ENCODE peak calls at places on chromosomes 13 and 19, in six cellular contexts. One of them, this sample, is unnamed.

GRCh38 chr13:98397221-98397620 is 179.7 kb downstream of the STK24 start:
- DNase-seq in COR-L47: no peak
- DNase-seq in astrocyte of the spinal cord: peak
- DNase-seq in GM06990: no peak
- DNase-seq in foreskin fibroblast: no peak
- DNase-seq in stimulated activated CD8-positive, alpha-beta memory T cell treated with anti-CD3 and anti-CD28 coated beads, Interleukin-15, amount 100 ng/mL, for 4 hours: no peak
- DNase-seq in this sample: no peak

GRCh38 chr13:108980237-108980636 is 350.8 kb downstream of the MYO16 start:
- DNase-seq in COR-L47: no peak
- DNase-seq in astrocyte of the spinal cord: no peak
- DNase-seq in GM06990: no peak
- DNase-seq in foreskin fibroblast: no peak
- DNase-seq in stimulated activated CD8-positive, alpha-beta memory T cell treated with anti-CD3 and anti-CD28 coated beads, Interleukin-15, amount 100 ng/mL, for 4 hours: no peak
- DNase-seq in this sample: no peak

GRCh38 chr19:1411255-1412191 is 4.1 kb downstream of the DAZAP1 start:
- DNase-seq in COR-L47: no peak
- DNase-seq in astrocyte of the spinal cord: peak
- DNase-seq in GM06990: no peak
- DNase-seq in foreskin fibroblast: peak
- DNase-seq in stimulated activated CD8-positive, alpha-beta memory T cell treated with anti-CD3 and anti-CD28 coated beads, Interleukin-15, amount 100 ng/mL, for 4 hours: no peak
- DNase-seq in this sample: no peak

GRCh38 chr13:23470706-23471610 is 37.5 kb upstream of the SACS start:
- DNase-seq in COR-L47: no peak
- DNase-seq in astrocyte of the spinal cord: no peak
- DNase-seq in GM06990: no peak
- DNase-seq in foreskin fibroblast: peak
- DNase-seq in stimulated activated CD8-positive, alpha-beta memory T cell treated with anti-CD3 and anti-CD28 coated beads, Interleukin-15, amount 100 ng/mL, for 4 hours: no peak
- DNase-seq in this sample: no peak

GRCh38 chr19:23273022-23273593 is 22.9 kb upstream of the ZNF724 start:
- DNase-seq in COR-L47: no peak
- DNase-seq in astrocyte of the spinal cord: peak
- DNase-seq in GM06990: no peak
- DNase-seq in foreskin fibroblast: no peak
- DNase-seq in stimulated activated CD8-positive, alpha-beta memory T cell treated with anti-CD3 and anti-CD28 coated beads, Interleukin-15, amount 100 ng/mL, for 4 hours: no peak
- DNase-seq in this sample: no peak

GRCh38 chr13:47708386-47708785 is 292.7 kb downstream of the SUCLA2 start:
- DNase-seq in COR-L47: no peak
- DNase-seq in astrocyte of the spinal cord: peak
- DNase-seq in GM06990: no peak
- DNase-seq in foreskin fibroblast: peak
- DNase-seq in stimulated activated CD8-positive, alpha-beta memory T cell treated with anti-CD3 and anti-CD28 coated beads, Interleukin-15, amount 100 ng/mL, for 4 hours: no peak
- DNase-seq in this sample: no peak

GRCh38 chr19:48379058-48379457 is 12.3 kb downstream of the KDELR1 start:
- DNase-seq in COR-L47: no peak
- DNase-seq in astrocyte of the spinal cord: no peak
- DNase-seq in GM06990: no peak
- DNase-seq in foreskin fibroblast: no peak
- DNase-seq in stimulated activated CD8-positive, alpha-beta memory T cell treated with anti-CD3 and anti-CD28 coated beads, Interleukin-15, amount 100 ng/mL, for 4 hours: no peak
- DNase-seq in this sample: no peak

GRCh38 chr19:42595550-42596172 is 937 bp upstream of the CEACAM8 start:
- DNase-seq in COR-L47: no peak
- DNase-seq in astrocyte of the spinal cord: no peak
- DNase-seq in GM06990: no peak
- DNase-seq in foreskin fibroblast: no peak
- DNase-seq in stimulated activated CD8-positive, alpha-beta memory T cell treated with anti-CD3 and anti-CD28 coated beads, Interleukin-15, amount 100 ng/mL, for 4 hours: no peak
- DNase-seq in this sample: no peak

GRCh38 chr19:33332248-33332647 is 29.9 kb upstream of the CEBPA start:
- DNase-seq in COR-L47: no peak
- DNase-seq in astrocyte of the spinal cord: no peak
- DNase-seq in GM06990: no peak
- DNase-seq in foreskin fibroblast: no peak
- DNase-seq in stimulated activated CD8-positive, alpha-beta memory T cell treated with anti-CD3 and anti-CD28 coated beads, Interleukin-15, amount 100 ng/mL, for 4 hours: no peak
- DNase-seq in this sample: peak

GRCh38 chr13:100514788-100515409 is 73.7 kb downstream of the GGACT start:
- DNase-seq in COR-L47: peak
- DNase-seq in astrocyte of the spinal cord: peak
- DNase-seq in GM06990: peak
- DNase-seq in foreskin fibroblast: peak
- DNase-seq in stimulated activated CD8-positive, alpha-beta memory T cell treated with anti-CD3 and anti-CD28 coated beads, Interleukin-15, amount 100 ng/mL, for 4 hours: peak
- DNase-seq in this sample: no peak

GRCh38 chr13:94309997-94310842 is 169.3 kb downstream of the DCT start:
- DNase-seq in COR-L47: no peak
- DNase-seq in astrocyte of the spinal cord: peak
- DNase-seq in GM06990: no peak
- DNase-seq in foreskin fibroblast: peak
- DNase-seq in stimulated activated CD8-positive, alpha-beta memory T cell treated with anti-CD3 and anti-CD28 coated beads, Interleukin-15, amount 100 ng/mL, for 4 hours: no peak
- DNase-seq in this sample: no peak

GRCh38 chr19:18062043-18062442 is 24.7 kb downstream of the IL12RB1 start:
- DNase-seq in COR-L47: peak
- DNase-seq in astrocyte of the spinal cord: no peak
- DNase-seq in GM06990: no peak
- DNase-seq in foreskin fibroblast: no peak
- DNase-seq in stimulated activated CD8-positive, alpha-beta memory T cell treated with anti-CD3 and anti-CD28 coated beads, Interleukin-15, amount 100 ng/mL, for 4 hours: no peak
- DNase-seq in this sample: no peak

GRCh38 chr19:3821857-3822364 is 35.7 kb upstream of the MATK start:
- DNase-seq in COR-L47: peak
- DNase-seq in astrocyte of the spinal cord: peak
- DNase-seq in GM06990: peak
- DNase-seq in foreskin fibroblast: no peak
- DNase-seq in stimulated activated CD8-positive, alpha-beta memory T cell treated with anti-CD3 and anti-CD28 coated beads, Interleukin-15, amount 100 ng/mL, for 4 hours: peak
- DNase-seq in this sample: no peak

GRCh38 chr13:99275093-99275469 is 16.9 kb upstream of the GPR18 start:
- DNase-seq in COR-L47: no peak
- DNase-seq in astrocyte of the spinal cord: peak
- DNase-seq in GM06990: no peak
- DNase-seq in foreskin fibroblast: peak
- DNase-seq in stimulated activated CD8-positive, alpha-beta memory T cell treated with anti-CD3 and anti-CD28 coated beads, Interleukin-15, amount 100 ng/mL, for 4 hours: no peak
- DNase-seq in this sample: no peak

GRCh38 chr19:5002143-5002542 is 33.2 kb downstream of the KDM4B start:
- DNase-seq in COR-L47: no peak
- DNase-seq in astrocyte of the spinal cord: peak
- DNase-seq in GM06990: no peak
- DNase-seq in foreskin fibroblast: peak
- DNase-seq in stimulated activated CD8-positive, alpha-beta memory T cell treated with anti-CD3 and anti-CD28 coated beads, Interleukin-15, amount 100 ng/mL, for 4 hours: no peak
- DNase-seq in this sample: no peak

GRCh38 chr13:100818706-100819105 is 144.1 kb upstream of the TMTC4 start:
- DNase-seq in COR-L47: no peak
- DNase-seq in astrocyte of the spinal cord: peak
- DNase-seq in GM06990: no peak
- DNase-seq in foreskin fibroblast: no peak
- DNase-seq in stimulated activated CD8-positive, alpha-beta memory T cell treated with anti-CD3 and anti-CD28 coated beads, Interleukin-15, amount 100 ng/mL, for 4 hours: no peak
- DNase-seq in this sample: no peak

GRCh38 chr19:8158411-8159074 is 9.2 kb upstream of the FBN3 start:
- DNase-seq in COR-L47: peak
- DNase-seq in astrocyte of the spinal cord: peak
- DNase-seq in GM06990: peak
- DNase-seq in foreskin fibroblast: peak
- DNase-seq in stimulated activated CD8-positive, alpha-beta memory T cell treated with anti-CD3 and anti-CD28 coated beads, Interleukin-15, amount 100 ng/mL, for 4 hours: no peak
- DNase-seq in this sample: no peak

GRCh38 chr13:66558511-66558910 is 671.6 kb downstream of the PCDH9 start:
- DNase-seq in COR-L47: no peak
- DNase-seq in astrocyte of the spinal cord: peak
- DNase-seq in GM06990: no peak
- DNase-seq in foreskin fibroblast: no peak
- DNase-seq in stimulated activated CD8-positive, alpha-beta memory T cell treated with anti-CD3 and anti-CD28 coated beads, Interleukin-15, amount 100 ng/mL, for 4 hours: no peak
- DNase-seq in this sample: no peak

GRCh38 chr19:36686365-36687213 is 823 bp upstream of the ZNF567 start:
- DNase-seq in COR-L47: no peak
- DNase-seq in astrocyte of the spinal cord: peak
- DNase-seq in GM06990: no peak
- DNase-seq in foreskin fibroblast: peak
- DNase-seq in stimulated activated CD8-positive, alpha-beta memory T cell treated with anti-CD3 and anti-CD28 coated beads, Interleukin-15, amount 100 ng/mL, for 4 hours: no peak
- DNase-seq in this sample: no peak

GRCh38 chr19:46599716-46600392 is 1.3 kb upstream of the CALM3 start:
- DNase-seq in COR-L47: no peak
- DNase-seq in astrocyte of the spinal cord: no peak
- DNase-seq in GM06990: no peak
- DNase-seq in foreskin fibroblast: no peak
- DNase-seq in stimulated activated CD8-positive, alpha-beta memory T cell treated with anti-CD3 and anti-CD28 coated beads, Interleukin-15, amount 100 ng/mL, for 4 hours: no peak
- DNase-seq in this sample: no peak

GRCh38 chr13:42591602-42592001 is 17.6 kb downstream of the TNFSF11 start:
- DNase-seq in COR-L47: no peak
- DNase-seq in astrocyte of the spinal cord: no peak
- DNase-seq in GM06990: no peak
- DNase-seq in foreskin fibroblast: no peak
- DNase-seq in stimulated activated CD8-positive, alpha-beta memory T cell treated with anti-CD3 and anti-CD28 coated beads, Interleukin-15, amount 100 ng/mL, for 4 hours: no peak
- DNase-seq in this sample: no peak

GRCh38 chr13:105083986-105084385 is 1451.5 kb downstream of the EFNB2 start:
- DNase-seq in COR-L47: no peak
- DNase-seq in astrocyte of the spinal cord: no peak
- DNase-seq in GM06990: no peak
- DNase-seq in foreskin fibroblast: no peak
- DNase-seq in stimulated activated CD8-positive, alpha-beta memory T cell treated with anti-CD3 and anti-CD28 coated beads, Interleukin-15, amount 100 ng/mL, for 4 hours: no peak
- DNase-seq in this sample: no peak

GRCh38 chr19:38721977-38722773 is 22.1 kb downstream of the CAPN12 start:
- DNase-seq in COR-L47: no peak
- DNase-seq in astrocyte of the spinal cord: no peak
- DNase-seq in GM06990: no peak
- DNase-seq in foreskin fibroblast: no peak
- DNase-seq in stimulated activated CD8-positive, alpha-beta memory T cell treated with anti-CD3 and anti-CD28 coated beads, Interleukin-15, amount 100 ng/mL, for 4 hours: no peak
- DNase-seq in this sample: no peak

GRCh38 chr13:43880930-43881329 is 1.2 kb downstream of the LACC1 start:
- DNase-seq in COR-L47: no peak
- DNase-seq in astrocyte of the spinal cord: no peak
- DNase-seq in GM06990: no peak
- DNase-seq in foreskin fibroblast: no peak
- DNase-seq in stimulated activated CD8-positive, alpha-beta memory T cell treated with anti-CD3 and anti-CD28 coated beads, Interleukin-15, amount 100 ng/mL, for 4 hours: no peak
- DNase-seq in this sample: no peak

GRCh38 chr19:19098084-19098702 is 34.4 kb downstream of the SLC25A42 start:
- DNase-seq in COR-L47: no peak
- DNase-seq in astrocyte of the spinal cord: no peak
- DNase-seq in GM06990: no peak
- DNase-seq in foreskin fibroblast: no peak
- DNase-seq in stimulated activated CD8-positive, alpha-beta memory T cell treated with anti-CD3 and anti-CD28 coated beads, Interleukin-15, amount 100 ng/mL, for 4 hours: no peak
- DNase-seq in this sample: no peak

GRCh38 chr19:11142528-11143171 is 12.9 kb downstream of the SPC24 start:
- DNase-seq in COR-L47: peak
- DNase-seq in astrocyte of the spinal cord: peak
- DNase-seq in GM06990: no peak
- DNase-seq in foreskin fibroblast: peak
- DNase-seq in stimulated activated CD8-positive, alpha-beta memory T cell treated with anti-CD3 and anti-CD28 coated beads, Interleukin-15, amount 100 ng/mL, for 4 hours: no peak
- DNase-seq in this sample: no peak

GRCh38 chr19:29777916-29778315 is 33.9 kb upstream of the CCNE1 start:
- DNase-seq in COR-L47: no peak
- DNase-seq in astrocyte of the spinal cord: no peak
- DNase-seq in GM06990: no peak
- DNase-seq in foreskin fibroblast: no peak
- DNase-seq in stimulated activated CD8-positive, alpha-beta memory T cell treated with anti-CD3 and anti-CD28 coated beads, Interleukin-15, amount 100 ng/mL, for 4 hours: no peak
- DNase-seq in this sample: no peak

GRCh38 chr13:80131204-80131603 is 209.7 kb downstream of the SPRY2 start:
- DNase-seq in COR-L47: no peak
- DNase-seq in astrocyte of the spinal cord: peak
- DNase-seq in GM06990: no peak
- DNase-seq in foreskin fibroblast: peak
- DNase-seq in stimulated activated CD8-positive, alpha-beta memory T cell treated with anti-CD3 and anti-CD28 coated beads, Interleukin-15, amount 100 ng/mL, for 4 hours: no peak
- DNase-seq in this sample: no peak

GRCh38 chr19:18021121-18021755 is 13.3 kb downstream of the ARRDC2 start:
- DNase-seq in COR-L47: peak
- DNase-seq in astrocyte of the spinal cord: peak
- DNase-seq in GM06990: peak
- DNase-seq in foreskin fibroblast: peak
- DNase-seq in stimulated activated CD8-positive, alpha-beta memory T cell treated with anti-CD3 and anti-CD28 coated beads, Interleukin-15, amount 100 ng/mL, for 4 hours: peak
- DNase-seq in this sample: no peak